ENCODE peak calls at places on chromosomes 5 and 9, in ten cellular contexts. I is stomach, U is tibial nerve, J is HFF-Myc, O is OCI-LY7, C is ovary, S is fibroblast of lung, X is dorsolateral prefrontal cortex, H is thyroid gland, N is kidney. L is an unnamed sample.
A peak's percentile ranks its signal among the peaks of the same experiment; 100 is the strongest.

GRCh38 chr5:158676642-158677489 is 422.9 kb downstream of the EBF1 start:
- DNase-seq in H (peak; percentile 17), N (no peak), X (no peak), S (no peak), C (no peak), O (peak; percentile 85), I (no peak), J (no peak), U (no peak), L (no peak)

GRCh38 chr9:136016882-136017812 is 56.0 kb upstream of the UBAC1 start:
- DNase-seq in U (no peak), H (peak; percentile 26), N (peak; percentile 73), J (no peak), S (no peak), X (no peak), O (no peak), I (peak; percentile 69), C (no peak), L (no peak)

GRCh38 chr9:35380016-35380415 is 109.9 kb upstream of the RUSC2 start:
- DNase-seq in O (no peak), X (no peak), S (no peak), U (no peak), J (no peak), H (no peak), I (no peak), C (no peak), N (no peak), L (no peak)

GRCh38 chr5:143812085-143812705 is at the start of gene HMHB1:
- DNase-seq in X (no peak), H (no peak), C (no peak), N (peak; percentile 50), J (no peak), S (no peak), U (no peak), I (no peak), O (peak; percentile 58), L (no peak)

GRCh38 chr5:123511290-123511647 is 708 bp upstream of the CSNK1G3 start:
- DNase-seq in H (no peak), N (no peak), I (no peak), U (no peak), J (no peak), C (no peak), S (peak; percentile 59), O (no peak), X (no peak), L (peak; percentile 63)

GRCh38 chr5:93580387-93581100 is 475 bp downstream of the NR2F1-AS1 start:
- DNase-seq in N (no peak), S (peak; percentile 61), X (no peak), U (no peak), O (no peak), J (no peak), H (no peak), C (peak; percentile 55), I (no peak), L (peak; percentile 41)

GRCh38 chr9:63728287-63728686 is 1556.7 kb downstream of the FOXD4L5 start:
- DNase-seq in X (no peak), N (no peak), J (no peak), U (no peak), I (no peak), H (no peak), C (no peak), O (no peak), S (no peak), L (no peak)

GRCh38 chr9:84966876-84967830 is 297.6 kb downstream of the NTRK2 start:
- DNase-seq in X (peak; percentile 74), S (no peak), C (no peak), O (no peak), I (no peak), N (no peak), H (no peak), U (no peak), J (no peak), L (no peak)

GRCh38 chr5:43078956-43079355 is 38.8 kb upstream of the ANXA2R start:
- DNase-seq in X (no peak), N (no peak), S (peak; percentile 48), J (no peak), O (no peak), H (no peak), I (no peak), C (no peak), U (no peak), L (peak; percentile 92)

GRCh38 chr9:14343948-14344547 is 30.1 kb upstream of the NFIB start:
- DNase-seq in X (peak; percentile 91), I (no peak), S (no peak), O (no peak), J (no peak), C (no peak), N (no peak), U (no peak), H (peak; percentile 49), L (no peak)

GRCh38 chr5:96250782-96251181 is 182.3 kb downstream of the PCSK1 start:
- DNase-seq in N (no peak), S (no peak), X (no peak), H (no peak), C (no peak), U (no peak), O (no peak), I (no peak), J (no peak), L (no peak)

GRCh38 chr5:96247097-96247675 is 185.9 kb downstream of the PCSK1 start:
- DNase-seq in U (no peak), S (peak; percentile 94), C (no peak), O (no peak), I (peak; percentile 26), X (no peak), N (no peak), H (peak; percentile 82), J (no peak), L (peak; percentile 95)

GRCh38 chr5:96245401-96246091 is 187.5 kb downstream of the PCSK1 start:
- DNase-seq in C (no peak), I (no peak), O (no peak), U (no peak), H (no peak), J (no peak), S (no peak), X (no peak), N (no peak), L (no peak)

GRCh38 chr5:96247733-96248132 is 185.3 kb downstream of the PCSK1 start:
- DNase-seq in U (no peak), I (peak; percentile 25), J (no peak), O (no peak), H (peak; percentile 39), C (no peak), S (no peak), X (no peak), N (no peak), L (no peak)

DNA sequence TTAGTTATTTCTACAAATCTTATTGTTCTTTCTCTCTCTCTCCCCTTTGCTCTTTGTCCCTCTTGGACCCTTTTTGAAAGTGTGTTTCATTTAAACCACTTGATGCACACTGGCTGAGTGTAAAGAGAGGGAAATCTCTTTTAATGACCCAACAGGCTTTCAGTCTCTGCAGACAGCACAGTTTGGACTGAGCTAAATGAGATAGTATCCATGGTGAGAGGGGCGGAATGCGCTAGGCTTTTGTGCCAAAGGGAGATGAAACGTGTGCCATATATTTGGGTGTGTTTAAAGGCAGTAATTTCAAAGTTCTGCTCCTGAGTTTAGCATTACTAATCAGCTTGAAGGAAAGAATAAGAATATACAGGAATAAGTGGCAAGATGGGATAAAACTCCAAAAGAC is 184.9 kb downstream of the PCSK1 start:
- DNase-seq in O (no peak), C (no peak), N (no peak), H (no peak), J (no peak), S (no peak), I (no peak), X (no peak), U (no peak), L (no peak)
- H3K4me3 ChIP-seq in O (no peak overlapping the region), C (no peak overlapping the region), N (no peak overlapping the region), H (no peak overlapping the region), J (no peak overlapping the region), S (no peak overlapping the region), I (no peak overlapping the region), X (no peak overlapping the region), U (no peak overlapping the region), L (no peak overlapping the region)

GRCh38 chr5:176577312-176578176 is 28.4 kb downstream of the CDHR2 start:
- DNase-seq in O (no peak), U (no peak), S (no peak), H (no peak), N (no peak), X (no peak), C (no peak), I (no peak), J (no peak), L (no peak)
- TF ChIP-seq CTCF in O (no peak), U (no peak), S (no peak), H (no peak), N (no peak), X (no peak), C (no peak), I (no peak), J (no peak), L (no peak)

GRCh38 chr9:124008855-124009834 is 2.4 kb upstream of the LHX2 start:
- DNase-seq in O (no peak), S (no peak), N (no peak), H (no peak), U (no peak), I (no peak), J (no peak), C (no peak), X (no peak), L (no peak)
- H3K4me3 ChIP-seq in O (no peak overlapping the region), S (no peak overlapping the region), N (no peak overlapping the region), H (no peak overlapping the region), U (no peak overlapping the region), I (no peak overlapping the region), J (no peak overlapping the region), C (no peak overlapping the region), X (peak overlapping the region; percentile 55), L (no peak overlapping the region)

GRCh38 chr5:150214289-150214688 is 24.4 kb downstream of the SLC6A7 start:
- DNase-seq in I (no peak), O (no peak), X (no peak), N (peak; percentile 55), H (no peak), S (no peak), U (no peak), C (no peak), J (no peak), L (peak; percentile 75)
- TF ChIP-seq CTCF in I (no peak), O (no peak), X (no peak), N (no peak), H (no peak), S (peak; percentile 17), U (no peak), C (no peak), J (peak; percentile 39), L (peak; percentile 45)

DNA sequence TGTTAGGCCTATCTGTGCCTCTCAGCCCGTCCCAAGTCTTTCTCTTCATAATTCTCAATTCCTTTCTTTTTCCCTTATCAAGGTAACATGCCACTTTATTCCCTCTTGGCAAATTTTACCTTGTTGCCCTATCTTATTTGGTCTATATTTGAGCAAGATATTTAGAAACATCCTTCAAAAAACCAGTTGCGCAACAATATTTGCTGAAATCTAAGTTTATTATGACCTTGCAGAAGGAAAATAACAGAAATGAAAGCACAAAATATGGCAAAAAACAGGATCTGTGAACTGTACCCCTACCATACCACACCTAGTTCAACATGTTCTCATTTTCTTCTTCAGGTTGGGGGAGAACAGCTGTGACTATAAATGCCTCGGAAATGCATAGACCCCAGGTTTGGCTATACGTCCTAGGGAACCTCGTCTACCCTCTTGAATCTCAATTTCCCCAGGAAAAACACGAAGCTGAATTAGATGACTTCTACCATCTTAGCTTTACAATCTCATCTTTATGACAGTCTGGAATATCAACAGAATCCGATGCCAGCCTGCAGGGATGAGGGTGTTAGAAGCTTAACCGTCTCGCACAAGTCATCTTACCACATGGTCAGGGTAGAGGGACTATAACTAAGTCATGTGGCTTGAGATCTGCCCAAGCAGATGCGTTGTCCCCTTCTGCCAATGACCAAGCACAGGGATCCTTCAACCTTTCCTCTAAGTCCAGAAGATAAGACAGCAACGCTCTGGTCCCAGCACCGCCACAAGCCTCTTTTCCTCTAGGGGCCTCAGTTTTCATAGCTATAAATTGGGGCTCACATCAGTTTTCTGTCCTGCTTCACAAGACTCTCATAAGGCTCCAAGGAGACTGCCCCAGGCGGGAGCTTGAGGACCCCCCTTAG is 1.3 kb downstream of the LCP2 start:
- DNase-seq in O (no peak), I (no peak), U (no peak), C (no peak), J (no peak), S (no peak), H (no peak), N (no peak), X (no peak), L (no peak)
- H3K4me3 ChIP-seq in O (no peak overlapping the region), I (peak overlapping the region; percentile 45), U (peak overlapping the region; percentile 21), C (no peak overlapping the region), J (no peak overlapping the region), S (no peak overlapping the region), H (no peak overlapping the region), N (peak overlapping the region; percentile 66), X (peak overlapping the region; percentile 47), L (no peak overlapping the region)